ENCODE peak calls at places on chromosome 5, in six cellular contexts. I, J, P, R, V and C are unnamed samples.
A peak's percentile ranks its signal among the peaks of the same experiment; 100 is the strongest.

GRCh38 chr5:140362875-140363630 is 3.1 kb downstream of the SLC4A9 start:
- DNase-seq in V (no peak), R (peak; percentile 41), P (no peak), J (peak; percentile 89), I (peak; percentile 94), C (peak; percentile 78)

GRCh38 chr5:56037531-56038010 is 42.8 kb upstream of the IL6ST start:
- DNase-seq in J (no peak), I (no peak), V (no peak), P (no peak), R (no peak), C (no peak)

GRCh38 chr5:73451218-73452130 is 2.9 kb upstream of the FOXD1 start:
- DNase-seq in V (no peak), P (peak; percentile 35), I (peak; percentile 92), R (peak; percentile 5), J (peak; percentile 65), C (peak; percentile 51)

GRCh38 chr5:158660726-158661125 is 439.0 kb downstream of the EBF1 start:
- DNase-seq in R (no peak), J (no peak), V (no peak), I (no peak), P (no peak), C (no peak)

GRCh38 chr5:156376751-156377150 is 49.8 kb downstream of the SGCD start:
- DNase-seq in P (no peak), R (no peak), I (no peak), J (no peak), V (no peak), C (no peak)

GRCh38 chr5:74361406-74362358 is 278.8 kb downstream of the ENC1 start:
- DNase-seq in J (no peak), R (no peak), P (no peak), V (no peak), I (no peak), C (no peak)

GRCh38 chr5:10351199-10351881 is 2.2 kb upstream of the MARCHF6 start:
- DNase-seq in R (no peak), P (no peak), V (peak; percentile 90), J (no peak), I (no peak), C (peak; percentile 31)

GRCh38 chr5:149493316-149493715 is 57.9 kb downstream of the CSNK1A1 start:
- DNase-seq in R (no peak), J (no peak), P (no peak), I (no peak), V (no peak), C (no peak)

GRCh38 chr5:170832241-170832640 is 29.6 kb upstream of the RANBP17 start:
- DNase-seq in R (no peak), P (no peak), V (no peak), I (no peak), J (no peak), C (no peak)

GRCh38 chr5:64869419-64869818 is 100.7 kb downstream of the CWC27 start:
- DNase-seq in R (no peak), J (no peak), V (peak; percentile 84), I (no peak), P (no peak), C (no peak)

GRCh38 chr5:170534941-170535340 is 31.1 kb downstream of the KCNIP1 start:
- DNase-seq in J (no peak), P (no peak), I (peak; percentile 58), R (no peak), V (no peak), C (no peak)

GRCh38 chr5:153147891-153148623 is 342.4 kb upstream of the GRIA1 start:
- DNase-seq in V (peak; percentile 74), I (no peak), J (no peak), R (peak; percentile 3), P (no peak), C (peak; percentile 53)

GRCh38 chr5:175823731-175824525 is 47.5 kb upstream of the CPLX2 start:
- DNase-seq in P (peak; percentile 71), V (no peak), I (no peak), J (no peak), R (no peak), C (no peak)

GRCh38 chr5:151298063-151298462 is 5.5 kb downstream of the SLC36A3 start:
- DNase-seq in R (no peak), I (no peak), P (no peak), J (no peak), V (peak; percentile 55), C (peak; percentile 54)

GRCh38 chr5:142601432-142601831 is 84.5 kb downstream of the FGF1 start:
- DNase-seq in I (no peak), J (no peak), V (no peak), P (peak; percentile 4), R (no peak), C (peak; percentile 25)

GRCh38 chr5:7714119-7714518 is 136.8 kb downstream of the CFAP90 start:
- DNase-seq in R (no peak), I (no peak), P (no peak), V (no peak), J (no peak), C (no peak)

GRCh38 chr5:43802119-43802518 is 199.1 kb downstream of the NNT start:
- DNase-seq in J (no peak), P (no peak), I (no peak), V (peak; percentile 38), R (no peak), C (no peak)

GRCh38 chr5:65076251-65076869 is 307.6 kb downstream of the CWC27 start:
- DNase-seq in P (no peak), R (peak; percentile 99), J (no peak), V (peak; percentile 30), I (no peak), C (peak; percentile 67)